ENCODE peak calls at places on chromosomes 12 and 14, in six cellular contexts. F is epithelial cell of prostate; V is body of pancreas; X is activated naive CD4-positive, alpha-beta T cell treated with Interleukin-2 at 50 U/mL for 16 hours; G is T-helper 1 cell; E is stimulated activated CD8-positive, alpha-beta memory T cell treated with anti-CD3 and anti-CD28 coated beads, Interleukin-12 subunit alpha, Interleukin-12 subunit beta, amount 100 ng/mL, for 4 hours. W is an unnamed sample.

GRCh38 chr12:96206957-96207356 is 12.8 kb downstream of the ELK3 start:
- DNase-seq in G (no peak), V (no peak), F (no peak), E (no peak), X (no peak), W (no peak)

GRCh38 chr12:120495189-120495722 is 657 bp upstream of the DYNLL1 start:
- DNase-seq in V (no peak), X (no peak), E (no peak), F (no peak), G (no peak), W (no peak)

GRCh38 chr14:21317433-21317832 is 37.5 kb downstream of the RPGRIP1 start:
- DNase-seq in V (no peak), F (no peak), X (no peak), G (no peak), E (no peak), W (no peak)

GRCh38 chr14:105026033-105026785 is 5.3 kb upstream of the CDCA4 start:
- DNase-seq in V (no peak), F (no peak), G (no peak), X (no peak), E (no peak), W (no peak)

GRCh38 chr14:104401785-104402184 is 177.8 kb upstream of the C14orf180 start:
- DNase-seq in V (no peak), G (no peak), E (no peak), F (no peak), X (no peak), W (no peak)

GRCh38 chr12:132766380-132767085 is 4.9 kb upstream of the ANKLE2 start:
- DNase-seq in G (no peak), E (no peak), V (peak; percentile 50), X (no peak), F (no peak), W (no peak)

GRCh38 chr14:104135121-104135903 is 3.1 kb upstream of the KIF26A start:
- DNase-seq in X (no peak), E (no peak), G (no peak), F (no peak), V (peak; percentile 25), W (no peak)

GRCh38 chr12:2691340-2692111 is 103.2 kb upstream of the FKBP4 start:
- DNase-seq in V (no peak), G (peak; percentile 27), X (peak; percentile 47), E (peak; percentile 38), F (no peak), W (no peak)

GRCh38 chr12:47722926-47723631 is 2.2 kb downstream of the ENDOU start:
- DNase-seq in V (no peak), E (no peak), F (peak; percentile 31), G (no peak), X (no peak), W (peak; percentile 74)

GRCh38 chr14:97692084-97692483 is 894.9 kb downstream of the VRK1 start:
- DNase-seq in V (no peak), G (no peak), F (no peak), X (no peak), E (no peak), W (no peak)

GRCh38 chr12:102888511-102888910 is 28.5 kb downstream of the PAH start:
- DNase-seq in G (no peak), V (no peak), X (no peak), E (no peak), F (no peak), W (no peak)

GRCh38 chr14:102020058-102020971 is 55.9 kb downstream of the DYNC1H1 start:
- DNase-seq in V (no peak), X (peak; percentile 21), G (no peak), E (no peak), F (no peak), W (no peak)

GRCh38 chr12:41795066-41795465 is 349.6 kb downstream of the GXYLT1 start:
- DNase-seq in E (no peak), X (no peak), V (no peak), F (no peak), G (no peak), W (peak; percentile 9)

GRCh38 chr14:75979071-75979571 is 2.7 kb downstream of the TGFB3 start:
- DNase-seq in X (peak; percentile 13), E (no peak), F (no peak), G (no peak), V (peak; percentile 46), W (no peak)

GRCh38 chr14:21255385-21256101 is 13.7 kb downstream of the HNRNPC start:
- DNase-seq in E (no peak), G (no peak), V (no peak), X (no peak), F (no peak), W (no peak)

GRCh38 chr14:102078840-102079699 is 7.8 kb downstream of the HSP90AA1 start:
- DNase-seq in E (no peak), X (no peak), F (no peak), G (no peak), V (no peak), W (peak; percentile 74)

GRCh38 chr12:65656156-65656885 is 168.0 kb upstream of the HMGA2 start:
- DNase-seq in F (no peak), V (no peak), E (no peak), X (no peak), G (no peak), W (no peak)

GRCh38 chr14:104634031-104634760 is 29.6 kb upstream of the TMEM179 start:
- DNase-seq in X (no peak), V (no peak), G (no peak), E (no peak), F (no peak), W (peak; percentile 30)

GRCh38 chr12:53751336-53752191 is at the start of gene CISTR:
- DNase-seq in G (no peak), F (no peak), V (peak; percentile 32), E (no peak), X (peak; percentile 35), W (no peak)

GRCh38 chr12:109730306-109731145 is 16.9 kb downstream of the FAM222A start:
- DNase-seq in G (no peak), X (no peak), V (peak; percentile 7), F (no peak), E (no peak), W (no peak)

GRCh38 chr12:49264466-49264872 is 413 bp upstream of the TUBA1C start:
- DNase-seq in X (peak; percentile 55), F (no peak), E (no peak), V (no peak), G (peak; percentile 28), W (no peak)

GRCh38 chr12:52969828-52970569 is 21.1 kb downstream of the KRT18 start:
- DNase-seq in G (no peak), X (no peak), V (peak; percentile 96), F (no peak), E (no peak), W (no peak)

GRCh38 chr12:14373202-14373601 is 7.7 kb downstream of the ATF7IP start:
- DNase-seq in E (no peak), G (no peak), V (no peak), F (peak; percentile 37), X (no peak), W (no peak)

GRCh38 chr12:98402081-98402480 is 113.3 kb upstream of the TMPO start:
- DNase-seq in X (no peak), G (no peak), E (no peak), F (peak; percentile 43), V (no peak), W (no peak)

GRCh38 chr12:104957388-104958008 is 592 bp downstream of the SLC41A2 start:
- DNase-seq in V (no peak), X (peak; percentile 34), F (no peak), E (peak; percentile 8), G (no peak), W (no peak)

GRCh38 chr12:85805654-85806053 is 30.6 kb downstream of the RASSF9 start:
- DNase-seq in X (no peak), F (no peak), G (no peak), V (no peak), E (no peak), W (no peak)

GRCh38 chr12:110109037-110109836 is 14.9 kb upstream of the IFT81 start:
- DNase-seq in E (no peak), F (peak; percentile 39), V (peak; percentile 62), X (no peak), G (no peak), W (no peak)